ENCODE peak calls at places on chromosome 7, in five cellular contexts. One of them, this sample, is unnamed.

GRCh38 chr7:94284120-94284519 is 110.6 kb upstream of the COL1A2 start:
- DNase-seq in NT2/D1: no peak
- DNase-seq in HCT116: no peak
- DNase-seq in K562: no peak
- DNase-seq in GM12878: no peak
- DNase-seq in this sample: no peak

GRCh38 chr7:35386082-35386815 is 132.3 kb upstream of the TBX20 start:
- DNase-seq in GM12878: no peak
- DNase-seq in NT2/D1: no peak
- DNase-seq in K562: no peak
- DNase-seq in HCT116: no peak
- DNase-seq in this sample: no peak

GRCh38 chr7:98681951-98682350 is 64.9 kb downstream of the NPTX2 start:
- DNase-seq in NT2/D1: no peak
- DNase-seq in K562: no peak
- DNase-seq in HCT116: no peak
- DNase-seq in GM12878: no peak
- DNase-seq in this sample: no peak

GRCh38 chr7:139915301-139915863 is 86.3 kb downstream of the TBXAS1 start:
- DNase-seq in K562: no peak
- DNase-seq in HCT116: no peak
- DNase-seq in NT2/D1: no peak
- DNase-seq in GM12878: no peak
- DNase-seq in this sample: no peak

GRCh38 chr7:51802698-51803097 is 486.1 kb upstream of the COBL start:
- DNase-seq in GM12878: no peak
- DNase-seq in K562: no peak
- DNase-seq in NT2/D1: no peak
- DNase-seq in HCT116: no peak
- DNase-seq in this sample: no peak

GRCh38 chr7:116351966-116352365 is 141.6 kb downstream of the TES start:
- DNase-seq in GM12878: no peak
- DNase-seq in NT2/D1: no peak
- DNase-seq in HCT116: no peak
- DNase-seq in K562: no peak
- DNase-seq in this sample: no peak

GRCh38 chr7:47852330-47853245 is 95.7 kb downstream of the PKD1L1 start:
- DNase-seq in NT2/D1: peak
- DNase-seq in GM12878: no peak
- DNase-seq in K562: no peak
- DNase-seq in HCT116: no peak
- DNase-seq in this sample: peak

GRCh38 chr7:130888468-130888867 is 154.5 kb upstream of the KLF14 start:
- DNase-seq in K562: no peak
- DNase-seq in HCT116: no peak
- DNase-seq in GM12878: no peak
- DNase-seq in NT2/D1: no peak
- DNase-seq in this sample: no peak

GRCh38 chr7:45718464-45719330 is 144.5 kb downstream of the ADCY1 start:
- DNase-seq in HCT116: no peak
- DNase-seq in GM12878: no peak
- DNase-seq in NT2/D1: no peak
- DNase-seq in K562: no peak
- DNase-seq in this sample: peak

GRCh38 chr7:129675521-129675920 is 64.0 kb downstream of the NRF1 start:
- DNase-seq in NT2/D1: no peak
- DNase-seq in K562: no peak
- DNase-seq in HCT116: no peak
- DNase-seq in GM12878: no peak
- DNase-seq in this sample: no peak

GRCh38 chr7:92179393-92179924 is 517 bp upstream of the LRRD1 start:
- DNase-seq in GM12878: no peak
- DNase-seq in HCT116: no peak
- DNase-seq in K562: no peak
- DNase-seq in NT2/D1: peak
- DNase-seq in this sample: no peak

GRCh38 chr7:12322287-12322902 is 81.3 kb downstream of the VWDE start:
- DNase-seq in K562: no peak
- DNase-seq in GM12878: no peak
- DNase-seq in HCT116: peak
- DNase-seq in NT2/D1: no peak
- DNase-seq in this sample: no peak

GRCh38 chr7:130189281-130189782 is 15.9 kb downstream of the TMEM209 start:
- DNase-seq in K562: no peak
- DNase-seq in GM12878: no peak
- DNase-seq in NT2/D1: no peak
- DNase-seq in HCT116: no peak
- DNase-seq in this sample: no peak

GRCh38 chr7:77532247-77532646 is 4.8 kb upstream of the PTPN12 start:
- DNase-seq in GM12878: no peak
- DNase-seq in K562: no peak
- DNase-seq in HCT116: no peak
- DNase-seq in NT2/D1: no peak
- DNase-seq in this sample: no peak

GRCh38 chr7:21412291-21412896 is 15.5 kb upstream of the SP4 start:
- DNase-seq in GM12878: peak
- DNase-seq in HCT116: no peak
- DNase-seq in K562: peak
- DNase-seq in NT2/D1: no peak
- DNase-seq in this sample: no peak

GRCh38 chr7:91156326-91156725 is 107.9 kb upstream of the FZD1 start:
- DNase-seq in GM12878: no peak
- DNase-seq in HCT116: no peak
- DNase-seq in K562: no peak
- DNase-seq in NT2/D1: no peak
- DNase-seq in this sample: no peak

GRCh38 chr7:111561659-111561908 is 708 bp downstream of the IMMP2L start:
- DNase-seq in K562: no peak
- DNase-seq in NT2/D1: no peak
- DNase-seq in GM12878: no peak
- DNase-seq in HCT116: no peak
- DNase-seq in this sample: no peak

GRCh38 chr7:137298464-137298794 is 45.1 kb downstream of the PTN start:
- DNase-seq in GM12878: no peak
- DNase-seq in K562: no peak
- DNase-seq in NT2/D1: no peak
- DNase-seq in HCT116: no peak
- DNase-seq in this sample: no peak

GRCh38 chr7:2276107-2276506 is 34.1 kb downstream of the NUDT1 start:
- DNase-seq in NT2/D1: no peak
- DNase-seq in GM12878: no peak
- DNase-seq in HCT116: no peak
- DNase-seq in K562: no peak
- DNase-seq in this sample: no peak

GRCh38 chr7:3937146-3937545 is 636.1 kb downstream of the SDK1 start:
- DNase-seq in GM12878: no peak
- DNase-seq in K562: no peak
- DNase-seq in NT2/D1: no peak
- DNase-seq in HCT116: no peak
- DNase-seq in this sample: no peak

GRCh38 chr7:149719050-149719899 is 54.1 kb downstream of the ZNF467 start:
- DNase-seq in NT2/D1: no peak
- DNase-seq in GM12878: no peak
- DNase-seq in K562: peak
- DNase-seq in HCT116: no peak
- DNase-seq in this sample: no peak

GRCh38 chr7:130560972-130561371 is 69.1 kb downstream of the MEST start:
- DNase-seq in HCT116: peak
- DNase-seq in K562: peak
- DNase-seq in GM12878: peak
- DNase-seq in NT2/D1: no peak
- DNase-seq in this sample: no peak

GRCh38 chr7:23232966-23233365 is 13.6 kb upstream of the GPNMB start:
- DNase-seq in GM12878: no peak
- DNase-seq in K562: no peak
- DNase-seq in NT2/D1: no peak
- DNase-seq in HCT116: no peak
- DNase-seq in this sample: no peak

GRCh38 chr7:23237000-23237399 is 9.6 kb upstream of the GPNMB start:
- DNase-seq in HCT116: no peak
- DNase-seq in GM12878: no peak
- DNase-seq in NT2/D1: no peak
- DNase-seq in K562: no peak
- DNase-seq in this sample: no peak

GRCh38 chr7:23239253-23239652 is 7.3 kb upstream of the GPNMB start:
- DNase-seq in K562: no peak
- DNase-seq in HCT116: no peak
- DNase-seq in NT2/D1: no peak
- DNase-seq in GM12878: no peak
- DNase-seq in this sample: no peak

GRCh38 chr7:23234569-23235296 is 11.8 kb upstream of the GPNMB start:
- DNase-seq in NT2/D1: no peak
- DNase-seq in HCT116: no peak
- DNase-seq in GM12878: peak
- DNase-seq in K562: no peak
- DNase-seq in this sample: no peak

GRCh38 chr7:23235688-23236280 is 10.8 kb upstream of the GPNMB start:
- DNase-seq in NT2/D1: no peak
- DNase-seq in K562: no peak
- DNase-seq in GM12878: no peak
- DNase-seq in HCT116: peak
- DNase-seq in this sample: no peak
- TF ChIP-seq ZNF274 in NT2/D1: no peak
- TF ChIP-seq ZNF274 in K562: no peak
- TF ChIP-seq ZNF274 in GM12878: no peak
- TF ChIP-seq ZNF274 in HCT116: no peak
- TF ChIP-seq ZNF274 in this sample: no peak

GRCh38 chr7:134991469-134992339 is 5.4 kb downstream of the AGBL3 start:
- DNase-seq in K562: no peak
- DNase-seq in GM12878: no peak
- DNase-seq in NT2/D1: no peak
- DNase-seq in HCT116: no peak
- DNase-seq in this sample: no peak
- TF ChIP-seq ZNF274 in K562: no peak
- TF ChIP-seq ZNF274 in GM12878: no peak
- TF ChIP-seq ZNF274 in NT2/D1: no peak
- TF ChIP-seq ZNF274 in HCT116: no peak
- TF ChIP-seq ZNF274 in this sample: no peak

DNA sequence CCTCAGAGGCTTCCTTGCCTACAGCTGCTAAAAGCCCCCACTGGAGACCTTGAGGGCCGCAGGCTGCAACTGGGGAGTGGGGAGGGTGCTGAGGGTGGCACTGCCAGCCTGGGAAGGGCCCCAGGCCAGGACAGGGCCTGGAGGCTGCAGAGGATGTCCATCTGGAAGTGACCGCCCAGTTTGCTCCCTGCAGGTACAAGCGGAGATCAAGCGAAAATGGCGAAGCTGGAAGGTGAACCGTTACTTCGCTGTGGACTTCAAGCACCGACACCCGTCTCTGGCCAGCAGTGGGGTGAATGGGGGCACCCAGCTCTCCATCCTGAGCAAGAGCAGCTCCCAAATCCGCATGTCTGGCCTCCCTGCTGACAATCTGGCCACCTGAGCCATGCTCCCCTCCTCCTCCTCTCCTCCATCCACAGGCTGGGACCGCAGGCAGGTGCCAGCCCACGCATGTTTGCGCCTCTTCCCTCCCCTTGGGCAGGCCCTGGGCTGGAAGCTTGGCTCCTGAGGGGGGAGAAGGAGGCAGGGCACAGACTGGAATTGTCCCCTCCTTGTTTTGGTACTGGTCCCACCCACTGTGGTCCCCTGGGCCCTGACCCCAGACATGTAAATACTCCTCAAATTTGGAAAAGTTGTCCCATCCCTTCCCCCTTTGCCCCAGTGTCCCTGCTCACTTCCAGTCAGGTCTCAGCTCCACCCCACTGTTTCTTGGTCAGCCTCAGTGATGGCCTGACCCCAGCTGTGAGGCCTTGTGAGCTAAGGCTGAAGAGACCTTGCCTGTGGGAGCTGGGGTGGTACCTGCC is 54.4 kb downstream of the ADCYAP1R1 start:
- DNase-seq in K562: no peak
- DNase-seq in GM12878: no peak
- DNase-seq in HCT116: no peak
- DNase-seq in NT2/D1: no peak
- DNase-seq in this sample: peak
- TF ChIP-seq ZNF274 in K562: no peak
- TF ChIP-seq ZNF274 in GM12878: no peak
- TF ChIP-seq ZNF274 in HCT116: no peak
- TF ChIP-seq ZNF274 in NT2/D1: no peak
- TF ChIP-seq ZNF274 in this sample: no peak

DNA sequence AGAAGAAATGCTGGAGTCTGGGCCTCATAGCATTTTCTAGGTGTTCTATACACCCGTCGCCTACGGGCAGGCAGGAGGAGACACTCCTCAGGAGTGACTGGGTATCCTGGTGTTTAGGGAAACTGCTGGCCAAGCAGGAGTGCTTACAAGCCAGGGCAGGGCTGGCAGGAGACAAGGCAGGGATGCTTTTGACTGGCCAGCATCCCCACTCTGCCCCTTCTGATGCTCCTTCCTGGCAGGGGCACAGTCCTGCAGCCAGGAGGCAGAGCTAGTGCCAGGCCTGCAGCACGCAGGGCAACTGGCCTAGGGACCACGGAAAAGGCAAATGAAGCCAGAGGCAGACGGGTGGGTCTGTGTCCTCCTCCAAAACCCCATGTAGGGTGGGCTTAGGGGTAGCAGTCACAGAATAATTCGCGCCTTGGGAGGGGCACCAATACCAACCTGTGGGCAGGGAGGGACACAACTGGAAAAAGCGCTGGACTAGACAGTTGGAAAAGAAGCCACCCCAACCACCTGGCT is 4.9 kb downstream of the IMPDH1 start:
- DNase-seq in HCT116: no peak
- DNase-seq in NT2/D1: no peak
- DNase-seq in GM12878: no peak
- DNase-seq in K562: no peak
- DNase-seq in this sample: no peak
- TF ChIP-seq ZNF274 in HCT116: no peak
- TF ChIP-seq ZNF274 in NT2/D1: no peak
- TF ChIP-seq ZNF274 in GM12878: no peak
- TF ChIP-seq ZNF274 in K562: no peak
- TF ChIP-seq ZNF274 in this sample: no peak

GRCh38 chr7:27424749-27425148 is 182.1 kb downstream of the EVX1 start:
- DNase-seq in HCT116: no peak
- DNase-seq in K562: no peak
- DNase-seq in NT2/D1: no peak
- DNase-seq in GM12878: no peak
- DNase-seq in this sample: no peak
- TF ChIP-seq ZNF274 in HCT116: no peak
- TF ChIP-seq ZNF274 in K562: no peak
- TF ChIP-seq ZNF274 in NT2/D1: no peak
- TF ChIP-seq ZNF274 in GM12878: no peak
- TF ChIP-seq ZNF274 in this sample: no peak

GRCh38 chr7:80134536-80135305 is at the start of gene GNAI1:
- DNase-seq in GM12878: no peak
- DNase-seq in HCT116: peak
- DNase-seq in NT2/D1: peak
- DNase-seq in K562: no peak
- DNase-seq in this sample: peak
- TF ChIP-seq ZNF274 in GM12878: no peak
- TF ChIP-seq ZNF274 in HCT116: no peak
- TF ChIP-seq ZNF274 in NT2/D1: no peak
- TF ChIP-seq ZNF274 in K562: no peak
- TF ChIP-seq ZNF274 in this sample: no peak

DNA sequence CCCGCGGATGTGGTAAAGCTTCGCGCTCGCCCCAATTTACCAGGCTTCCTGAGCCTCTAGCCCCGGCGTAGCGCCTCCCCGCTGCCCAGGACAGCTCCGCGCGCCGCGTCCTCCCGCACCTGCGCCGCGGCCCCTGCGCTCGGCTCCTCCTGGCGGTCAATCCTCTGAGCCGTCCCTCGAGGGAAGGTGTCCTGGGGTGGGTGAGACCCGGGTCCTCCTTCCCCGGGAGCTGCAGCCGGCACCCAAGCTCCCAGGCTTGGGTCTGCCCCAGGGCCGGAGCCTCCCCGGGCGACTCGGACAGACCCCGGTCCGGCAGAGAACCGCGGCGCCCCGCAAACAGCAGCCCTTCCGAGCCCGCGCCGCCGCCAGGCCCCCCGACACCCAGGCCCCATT is 512 bp downstream of the OSBPL3 start:
- DNase-seq in GM12878: no peak
- DNase-seq in HCT116: no peak
- DNase-seq in K562: peak
- DNase-seq in NT2/D1: no peak
- DNase-seq in this sample: peak
- TF ChIP-seq ZNF274 in GM12878: no peak
- TF ChIP-seq ZNF274 in HCT116: no peak
- TF ChIP-seq ZNF274 in K562: no peak
- TF ChIP-seq ZNF274 in NT2/D1: no peak
- TF ChIP-seq ZNF274 in this sample: no peak

This sample was measured in H1.